ENCODE peak calls at places on chromosomes 12 and 14, in nine cellular contexts. H, R, Q, L, Z, C, S, K and J are unnamed samples. For H3K4me1, the result is how much of the 10 kb centered on the place peaks cover.

GRCh38 chr14:100031506-100032281 is 33.5 kb upstream of the EVL start:
- DNase-seq in H (peak), R (no peak), Q (peak), L (no peak), Z (peak), C (no peak), S (peak), K (no peak), J (peak)

GRCh38 chr12:57546438-57547365 is at the start of gene DCTN2:
- DNase-seq in H (peak), R (peak), Q (peak), L (peak), Z (peak), C (peak), S (peak), K (peak), J (peak)

GRCh38 chr14:59582161-59582560 is 5.5 kb upstream of the CCDC175 start:
- DNase-seq in H (no peak), R (no peak), Q (no peak), L (no peak), Z (no peak), C (no peak), S (no peak), K (no peak), J (no peak)

GRCh38 chr12:53221203-53222076 is 10.6 kb downstream of the RARG start:
- DNase-seq in H (peak), R (peak), Q (no peak), L (peak), Z (peak), C (peak), S (peak), K (peak), J (peak)

GRCh38 chr14:100536141-100536540 is 51.1 kb downstream of the BEGAIN start:
- DNase-seq in H (no peak), R (peak), Q (no peak), L (no peak), Z (no peak), C (peak), S (no peak), K (no peak), J (no peak)

GRCh38 chr12:9940370-9940769 is 8.2 kb upstream of the CLEC2A start:
- DNase-seq in H (peak), R (no peak), Q (no peak), L (no peak), Z (no peak), C (no peak), S (no peak), K (no peak), J (no peak)

GRCh38 chr14:58638231-58639205 is 756 bp downstream of the DACT1 start:
- DNase-seq in H (peak), R (no peak), Q (no peak), L (no peak), Z (peak), C (peak), S (peak), K (peak), J (no peak)

GRCh38 chr14:100573757-100574641 is 13.2 kb downstream of the BEGAIN start:
- DNase-seq in H (no peak), R (no peak), Q (no peak), L (no peak), Z (no peak), C (no peak), S (no peak), K (no peak), J (no peak)

GRCh38 chr12:45974171-45974719 is 16.1 kb downstream of the SCAF11 start:
- DNase-seq in H (no peak), R (no peak), Q (no peak), L (no peak), Z (no peak), C (no peak), S (no peak), K (no peak), J (no peak)

GRCh38 chr12:118126119-118126757 is 9.7 kb upstream of the PEBP1 start:
- DNase-seq in H (no peak), R (peak), Q (no peak), L (no peak), Z (no peak), C (peak), S (peak), K (peak), J (peak)

GRCh38 chr12:52433501-52434095 is 573 bp downstream of the KRT75 start:
- DNase-seq in H (no peak), R (no peak), Q (no peak), L (no peak), Z (no peak), C (no peak), S (no peak), K (no peak), J (no peak)

GRCh38 chr14:50719911-50720759 is 52.0 kb upstream of the SAV1 start:
- DNase-seq in H (no peak), R (no peak), Q (no peak), L (no peak), Z (peak), C (no peak), S (no peak), K (no peak), J (no peak)

GRCh38 chr12:27814411-27814810 is 34.4 kb upstream of the MANSC4 start:
- DNase-seq in H (no peak), R (no peak), Q (no peak), L (no peak), Z (no peak), C (no peak), S (no peak), K (no peak), J (no peak)

GRCh38 chr12:53804429-53804828 is 52.6 kb upstream of the CISTR start:
- DNase-seq in H (peak), R (no peak), Q (no peak), L (no peak), Z (no peak), C (no peak), S (no peak), K (no peak), J (peak)

GRCh38 chr12:73421832-73422231 is 1115.8 kb upstream of the ATXN7L3B start:
- DNase-seq in H (no peak), R (no peak), Q (no peak), L (no peak), Z (peak), C (no peak), S (no peak), K (no peak), J (no peak)

GRCh38 chr12:63822352-63822751 is 22.1 kb upstream of the SRGAP1 start:
- DNase-seq in H (no peak), R (no peak), Q (no peak), L (no peak), Z (peak), C (no peak), S (no peak), K (no peak), J (no peak)

GRCh38 chr12:52175411-52176350 is 16.1 kb downstream of the KRT80 start:
- DNase-seq in H (no peak), R (no peak), Q (no peak), L (no peak), Z (no peak), C (no peak), S (no peak), K (no peak), J (no peak)

GRCh38 chr12:113347892-113348291 is 10.5 kb upstream of the PLBD2 start:
- DNase-seq in H (no peak), R (no peak), Q (no peak), L (no peak), Z (no peak), C (no peak), S (no peak), K (no peak), J (no peak)

GRCh38 chr12:118714051-118714460 is 267.3 kb upstream of the SRRM4 start:
- DNase-seq in H (peak), R (no peak), Q (peak), L (no peak), Z (no peak), C (no peak), S (peak), K (peak), J (no peak)

GRCh38 chr14:51939727-51940126 is 49.6 kb upstream of the RTRAF start:
- DNase-seq in H (no peak), R (no peak), Q (no peak), L (no peak), Z (no peak), C (no peak), S (no peak), K (no peak), J (no peak)

GRCh38 chr14:29521526-29522137 is 406.0 kb downstream of the PRKD1 start:
- DNase-seq in H (no peak), R (no peak), Q (no peak), L (no peak), Z (no peak), C (no peak), S (no peak), K (no peak), J (no peak)

GRCh38 chr12:5076761-5077160 is 33.1 kb downstream of the KCNA5 start:
- DNase-seq in H (no peak), R (no peak), Q (no peak), L (no peak), Z (no peak), C (no peak), S (no peak), K (peak), J (no peak)

GRCh38 chr12:113194971-113195391 is 9.5 kb downstream of the RITA1 start:
- DNase-seq in H (no peak), R (no peak), Q (no peak), L (no peak), Z (peak), C (no peak), S (no peak), K (no peak), J (no peak)

GRCh38 chr14:76307786-76308780 is 67.9 kb upstream of the ESRRB start:
- DNase-seq in H (no peak), R (no peak), Q (no peak), L (no peak), Z (no peak), C (no peak), S (no peak), K (no peak), J (no peak)

GRCh38 chr14:33958616-33959226 is 7.8 kb upstream of the EGLN3 start:
- DNase-seq in H (no peak), R (no peak), Q (no peak), L (no peak), Z (no peak), C (no peak), S (no peak), K (no peak), J (no peak)

GRCh38 chr14:53742226-53742607 is 214.4 kb downstream of the BMP4 start:
- DNase-seq in H (no peak), R (no peak), Q (peak), L (no peak), Z (no peak), C (no peak), S (no peak), K (no peak), J (no peak)

GRCh38 chr12:71164877-71165197 is 7.0 kb upstream of the TSPAN8 start:
- DNase-seq in H (no peak), R (no peak), Q (no peak), L (no peak), Z (peak), C (no peak), S (peak), K (no peak), J (no peak)

GRCh38 chr12:113855998-113856397 is 110.1 kb downstream of the RBM19 start:
- DNase-seq in H (no peak), R (no peak), Q (no peak), L (no peak), Z (no peak), C (no peak), S (no peak), K (peak), J (no peak)

GRCh38 chr14:75543258-75543657 is 21.0 kb downstream of the BATF start:
- DNase-seq in H (no peak), R (no peak), Q (no peak), L (peak), Z (no peak), C (no peak), S (no peak), K (no peak), J (no peak)

GRCh38 chr12:119843100-119843499 is 34.0 kb downstream of the CIT start:
- DNase-seq in H (no peak), R (no peak), Q (no peak), L (no peak), Z (peak), C (no peak), S (no peak), K (no peak), J (no peak)

GRCh38 chr14:60381909-60382308 is 104.0 kb downstream of the C14orf39 start:
- DNase-seq in H (no peak), R (no peak), Q (no peak), L (no peak), Z (no peak), C (no peak), S (no peak), K (no peak), J (no peak)

GRCh38 chr14:35826218-35826951 is at the start of gene BRMS1L:
- DNase-seq in H (peak), R (peak), Q (peak), L (peak), Z (peak), C (peak), S (peak), K (peak), J (peak)

GRCh38 chr12:68506619-68507018 is 104.1 kb upstream of the RAP1B start:
- DNase-seq in H (no peak), R (no peak), Q (no peak), L (no peak), Z (no peak), C (no peak), S (no peak), K (no peak), J (no peak)

GRCh38 chr14:36065831-36066230 is 110.7 kb downstream of the PTCSC3 start:
- DNase-seq in H (no peak), R (no peak), Q (no peak), L (no peak), Z (no peak), C (no peak), S (no peak), K (no peak), J (no peak)

GRCh38 chr14:68232643-68233055 is 413.1 kb downstream of the RAD51B start:
- DNase-seq in H (peak), R (no peak), Q (peak), L (no peak), Z (peak), C (no peak), S (peak), K (peak), J (peak)
- H3K27ac ChIP-seq in H (peak), R (peak), Q (peak), L (no peak), Z (peak), C (peak), S (peak), K (peak), J (peak)

DNA sequence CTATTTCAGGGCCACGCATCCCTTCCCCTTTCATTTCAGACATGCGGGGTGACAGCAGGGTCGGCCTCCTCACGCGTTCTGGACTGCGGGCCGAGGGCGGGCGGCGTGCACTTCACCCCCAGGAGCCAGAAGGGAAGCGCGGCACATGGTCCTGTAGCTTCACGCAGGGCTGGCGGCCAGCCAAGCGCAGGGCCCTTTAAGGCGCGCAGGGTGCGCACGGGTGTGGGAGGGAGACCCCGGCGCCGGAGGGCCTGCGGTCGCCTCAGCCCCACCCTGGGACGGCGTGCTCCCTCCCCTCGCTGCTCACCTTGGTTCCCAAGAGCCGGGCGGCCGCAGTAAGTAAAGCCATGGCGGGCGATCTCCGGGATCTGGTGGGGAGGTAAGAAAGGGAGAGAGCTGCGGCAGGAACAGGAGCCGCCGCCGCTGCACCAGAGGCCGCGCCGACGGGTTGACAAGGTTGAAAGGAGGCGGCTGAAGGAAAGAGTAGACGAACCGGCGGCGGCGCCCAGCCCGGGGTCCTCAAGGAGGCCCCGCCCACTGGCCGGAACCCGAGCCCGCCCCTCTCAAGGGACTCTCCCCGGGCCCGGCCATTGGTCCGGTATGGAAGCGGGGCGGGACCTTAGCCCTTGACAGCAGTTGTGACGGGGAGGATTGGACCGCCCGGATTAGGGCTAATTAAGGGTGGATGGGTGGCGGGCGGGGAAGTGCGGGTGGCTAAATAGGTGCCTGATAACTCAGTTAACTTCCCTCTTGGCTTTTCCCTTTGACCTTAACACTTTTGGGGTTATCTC is at the start of gene CS:
- DNase-seq in H (peak), R (peak), Q (peak), L (peak), Z (peak), C (peak), S (peak), K (peak), J (peak)
- H3K4me1 ChIP-seq in H (under half), R (under half), Q (under half), L (under half), Z (under half), C (half or more), S (half or more), K (under half), J (under half)

DNA sequence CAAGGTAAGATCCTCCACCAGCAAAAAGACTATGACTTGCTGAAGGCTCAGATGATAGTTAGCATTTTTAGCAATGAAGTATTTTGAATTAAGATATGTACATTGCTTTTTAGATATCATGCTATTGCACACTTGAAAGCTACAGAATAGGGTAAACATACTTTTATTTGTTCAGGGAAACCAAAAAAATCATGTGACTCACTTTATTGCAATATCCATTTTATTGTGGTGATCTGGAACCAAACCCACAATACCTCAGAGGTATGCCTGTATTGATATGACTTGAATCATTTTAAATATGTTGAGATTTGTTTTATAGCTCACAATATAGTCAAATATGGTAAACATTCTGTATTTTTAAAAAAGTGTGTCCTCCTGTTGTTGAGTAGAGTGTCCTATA is 96.1 kb downstream of the DIO3 start:
- DNase-seq in H (no peak), R (no peak), Q (no peak), L (no peak), Z (no peak), C (no peak), S (no peak), K (no peak), J (no peak)
- H3K27ac ChIP-seq in H (no peak), R (no peak), Q (no peak), L (no peak), Z (no peak), C (no peak), S (no peak), K (no peak), J (no peak)

GRCh38 chr12:106115450-106115849 is 23.3 kb downstream of the NUAK1 start:
- DNase-seq in H (no peak), R (no peak), Q (no peak), L (no peak), Z (peak), C (no peak), S (no peak), K (no peak), J (no peak)
- H3K4me1 ChIP-seq in H (half or more), R (under half), Q (under half), L (under half), Z (under half), C (under half), S (under half), K (half or more), J (under half)

GRCh38 chr12:115758886-115759620 is 518.4 kb downstream of the MED13L start:
- DNase-seq in H (no peak), R (no peak), Q (no peak), L (no peak), Z (no peak), C (no peak), S (no peak), K (no peak), J (no peak)
- H3K27ac ChIP-seq in H (no peak), R (no peak), Q (no peak), L (no peak), Z (no peak), C (no peak), S (no peak), K (no peak), J (peak)

DNA sequence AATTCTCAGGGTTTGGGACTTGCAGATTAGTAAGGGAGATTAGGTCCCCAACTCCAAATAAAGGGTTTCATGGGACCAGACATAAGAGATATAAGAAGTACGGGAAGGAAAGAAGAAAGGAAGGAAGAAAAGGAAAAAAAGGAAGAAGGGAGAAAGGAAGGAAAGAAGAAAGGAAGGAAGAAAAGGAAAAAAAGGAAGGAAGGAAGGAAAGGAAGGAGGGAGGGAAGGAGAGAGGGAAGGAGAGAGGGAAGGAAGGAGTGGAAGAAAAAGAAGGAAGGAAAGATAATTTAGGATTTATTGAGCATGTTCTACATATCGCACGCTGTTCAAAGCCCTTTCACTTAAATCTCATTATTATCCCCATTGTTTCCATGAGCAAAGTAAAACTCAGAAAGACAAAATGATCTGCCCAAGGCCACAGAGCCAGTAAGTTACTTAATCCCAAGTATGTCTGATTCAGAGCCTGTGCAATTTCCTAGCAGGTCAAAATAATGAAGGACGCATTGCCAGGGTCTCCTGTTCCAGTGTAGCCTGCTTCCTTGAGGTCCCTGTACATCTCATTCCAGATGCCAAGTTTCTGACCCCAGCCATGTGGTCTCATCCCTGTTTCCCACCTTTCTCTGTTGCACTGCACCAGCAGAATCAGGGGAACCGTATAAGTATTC is 3.9 kb upstream of the HDAC7 start:
- DNase-seq in H (no peak), R (no peak), Q (no peak), L (no peak), Z (no peak), C (no peak), S (no peak), K (no peak), J (no peak)
- H3K4me1 ChIP-seq in H (half or more), R (under half), Q (under half), L (half or more), Z (under half), C (half or more), S (half or more), K (half or more), J (under half)